ENCODE peak calls at places on chromosomes 13 and 19, in nine cellular contexts. U is progenitor cell of endocrine pancreas, H is natural killer cell, Q is tibial artery, D is heart left ventricle, R is brain microvascular endothelial cell, O is WERI-Rb-1, P is astrocyte of the spinal cord, K is lower leg skin. T is an unnamed sample.

GRCh38 chr19:3335431-3336350 is 30.7 kb upstream of the NFIC start:
- DNase-seq in P (no peak), D (peak), K (no peak), Q (peak), O (peak), H (no peak), R (no peak), U (no peak), T (no peak)

GRCh38 chr13:79898996-79899395 is 418.0 kb downstream of the NDFIP2 start:
- DNase-seq in P (no peak), K (no peak), O (no peak), D (no peak), R (no peak), Q (no peak), U (no peak), H (no peak), T (no peak)

GRCh38 chr13:105333416-105333815 is 1202.0 kb downstream of the EFNB2 start:
- DNase-seq in Q (no peak), U (no peak), K (no peak), D (no peak), R (peak), O (no peak), P (peak), H (no peak), T (no peak)

GRCh38 chr13:94236876-94237275 is 242.6 kb downstream of the DCT start:
- DNase-seq in D (no peak), O (no peak), Q (no peak), K (no peak), R (no peak), P (peak), H (no peak), U (no peak), T (no peak)

GRCh38 chr19:4295972-4296771 is 6.0 kb downstream of the TMIGD2 start:
- DNase-seq in K (no peak), R (no peak), Q (no peak), O (no peak), H (no peak), D (no peak), U (no peak), P (no peak), T (no peak)

GRCh38 chr13:46307554-46307953 is 79.5 kb downstream of the RUBCNL start:
- DNase-seq in R (no peak), H (no peak), U (no peak), O (no peak), K (no peak), Q (no peak), D (no peak), P (peak), T (no peak)

GRCh38 chr19:7595466-7596133 is at the start of gene CAMSAP3:
- DNase-seq in K (no peak), O (peak), R (no peak), D (no peak), P (no peak), Q (no peak), U (peak), H (no peak), T (no peak)

GRCh38 chr13:50393641-50394040 is 378.4 kb downstream of the KCNRG start:
- DNase-seq in Q (no peak), O (peak), R (peak), K (no peak), P (peak), U (no peak), H (no peak), D (peak), T (no peak)

GRCh38 chr13:33441015-33441414 is 155.5 kb upstream of the STARD13 start:
- DNase-seq in K (no peak), O (peak), Q (no peak), P (peak), H (no peak), U (no peak), D (no peak), R (no peak), T (no peak)

GRCh38 chr13:67230774-67231480 is 791 bp upstream of the PCDH9 start:
- DNase-seq in R (peak), K (peak), U (peak), H (peak), Q (peak), P (peak), O (peak), D (peak), T (peak)

DNA sequence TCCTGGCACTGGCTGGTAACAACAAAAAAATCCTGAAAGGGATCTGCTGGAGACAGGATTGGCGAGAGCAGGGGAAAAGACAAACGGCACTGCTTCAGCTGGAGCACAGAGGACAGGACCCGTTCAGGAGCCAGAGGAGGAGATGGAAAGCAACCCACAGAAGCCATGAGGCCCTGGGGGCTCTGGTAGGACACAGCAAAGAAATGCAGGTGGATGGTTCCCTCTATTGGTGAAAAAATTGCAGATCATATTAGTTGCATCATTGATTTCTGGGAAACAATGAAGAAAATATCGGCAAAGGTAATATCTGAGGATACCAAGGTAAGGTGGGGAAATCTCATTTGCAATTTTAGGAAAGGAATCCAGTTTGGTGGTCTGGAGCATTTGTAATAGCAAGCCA is 25.7 kb upstream of the TPP2 start:
- DNase-seq in Q (no peak), P (no peak), K (no peak), H (no peak), D (no peak), R (no peak), O (no peak), U (no peak), T (no peak)
- TF ChIP-seq CTCF in Q (no peak), P (peak), K (no peak), H (no peak), D (no peak), R (peak), O (peak), U (peak), T (peak)

DNA sequence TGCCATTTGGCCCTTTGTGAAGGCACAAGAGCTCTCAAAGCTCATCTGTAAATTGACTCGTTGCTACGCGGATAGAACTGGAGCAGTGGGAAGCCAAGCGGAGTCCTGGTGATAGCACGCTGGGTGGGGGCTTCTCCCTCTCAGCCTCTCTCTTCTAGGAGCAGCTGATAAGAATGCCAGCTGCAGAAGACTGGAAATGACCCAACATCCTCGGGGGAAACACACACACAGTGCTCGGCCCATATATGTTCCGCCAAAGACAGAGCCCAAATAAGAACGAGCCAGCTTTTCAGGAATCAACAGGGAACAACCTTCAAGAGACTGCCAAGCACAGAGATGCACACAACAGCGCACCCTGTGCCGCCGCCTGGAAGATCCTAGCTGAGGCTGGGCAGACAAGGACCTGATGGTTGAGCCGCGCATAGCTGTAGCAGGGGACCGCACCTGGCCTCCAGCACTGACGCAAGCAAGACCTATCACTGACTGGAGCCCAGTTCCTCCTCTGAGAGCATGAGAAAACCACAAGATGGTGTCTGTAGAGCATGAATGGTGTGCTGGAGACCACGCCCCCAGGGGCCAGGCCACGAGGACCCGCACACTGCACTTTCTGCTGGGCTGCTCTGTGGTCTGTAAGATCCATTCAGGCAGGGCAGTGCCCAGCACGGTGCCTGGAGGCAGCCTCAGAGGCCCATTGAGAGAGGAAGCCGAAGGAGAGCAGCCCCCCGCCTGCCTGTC is 16.0 kb upstream of the SLC35E1 start:
- DNase-seq in K (no peak), U (no peak), H (peak), O (peak), R (no peak), D (no peak), Q (no peak), P (peak), T (no peak)
- TF ChIP-seq CTCF in K (no peak), U (no peak), H (no peak), O (no peak), R (no peak), D (peak), Q (no peak), P (no peak), T (no peak)

GRCh38 chr13:29707876-29708543 is 112.5 kb upstream of the SLC7A1 start:
- DNase-seq in O (peak), U (no peak), Q (no peak), H (no peak), P (peak), R (peak), K (no peak), D (no peak), T (no peak)
- TF ChIP-seq CTCF in O (peak), U (peak), Q (peak), H (peak), P (peak), R (peak), K (no peak), D (peak), T (peak)

DNA sequence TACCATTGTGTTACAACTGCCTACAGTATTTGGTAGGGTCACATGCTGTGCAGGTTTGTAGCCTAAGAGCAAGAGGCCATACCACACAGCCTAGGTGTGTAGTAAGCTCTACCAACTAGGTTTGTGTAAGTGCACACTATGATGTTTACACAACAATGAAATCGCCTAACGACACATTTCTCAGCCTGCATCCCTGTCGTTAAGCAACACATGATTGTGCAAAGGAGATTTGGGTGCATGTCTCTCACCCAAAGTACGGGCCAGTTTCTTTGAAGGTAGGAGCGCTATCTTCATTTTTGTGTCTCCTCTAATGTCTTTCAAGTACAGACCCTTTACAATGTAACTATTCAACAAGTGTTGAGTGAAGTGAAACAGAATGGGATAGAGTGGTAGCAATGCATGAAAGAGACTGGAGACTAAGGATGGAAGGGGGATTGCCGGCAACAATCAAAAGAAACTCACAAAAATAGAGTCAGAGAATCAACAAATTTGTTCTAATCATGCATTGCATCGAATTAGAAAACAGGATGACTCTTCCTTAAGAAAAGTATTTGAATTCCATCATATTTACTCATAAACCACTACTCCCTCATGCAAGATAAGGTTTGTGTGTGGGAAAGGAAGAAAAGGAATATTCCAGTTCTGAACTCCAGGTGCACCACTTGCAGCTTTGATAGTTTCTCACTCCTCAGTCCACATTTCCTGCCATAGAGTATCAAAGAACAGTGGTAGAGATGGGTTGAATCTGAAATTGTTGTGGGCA is 60.2 kb upstream of the TNFRSF19 start:
- DNase-seq in H (no peak), P (peak), R (peak), Q (no peak), U (no peak), D (no peak), O (no peak), K (no peak), T (no peak)
- TF ChIP-seq CTCF in H (no peak), P (no peak), R (peak), Q (no peak), U (no peak), D (no peak), O (no peak), K (no peak), T (no peak)

DNA sequence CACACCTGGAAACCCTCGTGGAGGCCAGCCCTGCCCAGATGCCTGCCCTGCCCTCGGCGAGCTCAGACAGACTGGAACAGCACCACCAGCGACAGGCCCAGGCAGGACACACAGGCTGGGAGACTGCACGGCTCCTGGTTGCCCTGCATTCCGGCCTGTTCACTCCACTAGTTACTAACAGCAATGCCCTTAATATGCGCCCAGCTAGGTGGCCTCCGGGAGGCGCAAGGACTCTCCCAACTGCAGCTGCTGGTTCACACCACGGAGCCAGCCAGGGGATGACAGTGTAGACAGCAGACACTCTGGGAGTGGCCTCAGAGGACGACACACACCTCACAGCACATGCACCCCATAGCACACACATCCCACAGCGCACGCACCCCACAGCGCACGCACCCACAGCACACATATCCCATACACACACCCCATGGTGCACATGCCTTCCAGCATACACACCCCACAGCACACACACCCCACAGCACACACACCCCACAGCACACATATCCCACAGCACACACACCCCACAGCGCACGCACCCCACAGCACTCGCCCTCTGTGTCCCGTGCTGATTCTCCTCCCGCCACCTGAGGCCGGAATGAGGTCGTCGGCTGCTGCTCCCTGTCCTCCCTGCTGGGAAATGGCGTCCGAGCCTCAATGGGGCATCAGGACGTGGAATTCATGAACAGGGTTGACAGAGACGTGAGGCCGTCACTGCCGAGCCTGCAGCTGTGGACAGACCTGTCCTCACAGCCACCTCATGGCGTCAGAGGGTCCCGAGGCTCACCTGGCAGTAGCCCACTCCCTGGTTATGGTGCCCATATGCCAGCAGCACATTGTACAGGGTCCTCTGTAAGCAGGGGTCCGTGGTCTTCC is 13.6 kb downstream of the GRTP1 start:
- DNase-seq in Q (no peak), P (no peak), O (peak), U (no peak), D (no peak), K (no peak), H (no peak), R (no peak), T (no peak)
- TF ChIP-seq CTCF in Q (no peak), P (no peak), O (peak), U (no peak), D (no peak), K (no peak), H (no peak), R (peak), T (peak)

DNA sequence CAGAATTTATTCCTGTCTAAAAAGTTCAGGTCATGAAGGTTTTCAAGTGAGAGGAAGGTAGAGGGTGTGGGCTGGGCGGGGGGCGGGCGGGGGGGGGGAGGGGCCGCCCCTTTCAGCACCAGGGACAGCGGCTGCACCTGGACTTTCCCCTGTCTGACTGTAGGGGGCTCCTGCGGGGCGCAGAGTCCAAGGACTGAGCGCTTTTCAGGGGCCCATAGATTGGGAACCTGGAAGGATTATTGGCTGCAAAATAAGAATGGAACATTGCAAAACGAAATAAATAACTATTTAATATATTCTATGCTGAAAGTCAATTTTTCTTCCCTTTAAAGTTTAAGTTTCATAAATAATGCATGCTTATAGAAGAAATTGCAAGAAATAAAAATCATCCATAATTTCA is 8.9 kb upstream of the CYP4F3 start:
- DNase-seq in H (no peak), K (no peak), P (no peak), O (peak), R (no peak), D (no peak), U (no peak), Q (no peak), T (no peak)
- TF ChIP-seq CTCF in H (peak), K (no peak), P (peak), O (peak), R (peak), D (peak), U (no peak), Q (no peak), T (no peak)

GRCh38 chr19:57825501-57825900 is 4.6 kb upstream of the ZNF587B start:
- DNase-seq in O (no peak), K (no peak), H (no peak), P (no peak), R (no peak), Q (no peak), U (no peak), D (no peak), T (no peak)

GRCh38 chr19:57829316-57829715 is 783 bp upstream of the ZNF587B start:
- DNase-seq in P (no peak), O (no peak), D (no peak), K (no peak), H (no peak), R (peak), Q (no peak), U (no peak), T (no peak)

GRCh38 chr19:57830071-57830602 is at the start of gene ZNF587B:
- DNase-seq in P (peak), H (peak), O (peak), U (peak), K (peak), R (peak), D (peak), Q (peak), T (peak)
- TF ChIP-seq CTCF in P (peak), H (peak), O (no peak), U (peak), K (no peak), R (peak), D (peak), Q (peak), T (peak)

GRCh38 chr19:10565567-10566407 is at the start of gene KRI1:
- DNase-seq in R (peak), K (peak), O (peak), Q (peak), P (peak), H (peak), D (peak), U (peak), T (peak)
- TF ChIP-seq CTCF in R (no peak), K (peak), O (peak), Q (peak), P (peak), H (no peak), D (peak), U (peak), T (no peak)

GRCh38 chr19:53810187-53810546 is 13.9 kb downstream of the NLRP12 start:
- DNase-seq in D (no peak), P (no peak), Q (no peak), R (no peak), U (no peak), O (no peak), H (no peak), K (no peak), T (no peak)

GRCh38 chr19:53808710-53809125 is 15.4 kb downstream of the NLRP12 start:
- DNase-seq in H (no peak), Q (no peak), P (peak), R (peak), O (peak), K (no peak), U (no peak), D (no peak), T (no peak)

GRCh38 chr19:53812335-53812734 is 11.8 kb downstream of the NLRP12 start:
- DNase-seq in O (no peak), U (no peak), K (no peak), D (no peak), P (no peak), Q (no peak), R (no peak), H (no peak), T (no peak)

GRCh38 chr19:53810891-53811290 is 13.2 kb downstream of the NLRP12 start:
- DNase-seq in R (no peak), H (no peak), P (no peak), D (no peak), U (no peak), Q (no peak), K (no peak), O (no peak), T (no peak)

GRCh38 chr19:53809518-53810186 is 14.5 kb downstream of the NLRP12 start:
- DNase-seq in D (no peak), O (peak), R (no peak), H (no peak), P (no peak), K (no peak), Q (no peak), U (no peak), T (no peak)
- TF ChIP-seq CTCF in D (no peak), O (peak), R (peak), H (no peak), P (peak), K (no peak), Q (no peak), U (peak), T (no peak)

DNA sequence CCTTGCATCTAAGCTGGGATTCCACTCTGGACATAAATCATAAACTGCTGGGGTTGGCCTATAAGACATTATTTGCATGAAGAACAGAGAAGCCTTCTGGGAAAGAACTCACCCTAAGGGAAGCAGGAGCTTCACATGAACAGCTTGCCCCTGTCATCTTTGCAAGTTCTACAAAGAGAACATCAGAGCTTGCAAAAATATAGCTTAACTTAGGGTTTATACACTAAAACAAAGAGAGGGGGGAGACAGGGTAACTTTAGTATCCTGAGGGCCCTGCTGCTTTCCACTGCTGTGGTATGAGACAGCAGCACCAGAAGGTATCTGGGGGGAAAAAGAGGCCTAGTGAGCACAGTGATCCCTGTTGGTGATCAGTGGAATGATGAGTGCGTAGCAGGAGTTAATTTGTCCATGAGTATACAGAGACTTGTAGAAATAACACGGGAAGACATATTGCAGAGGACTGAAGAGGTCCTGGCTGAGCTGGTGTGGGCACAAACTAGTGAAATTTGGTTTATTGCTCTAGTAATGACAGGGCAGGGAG is 116.1 kb upstream of the TSC22D1 start:
- DNase-seq in H (no peak), R (peak), K (no peak), O (no peak), D (no peak), Q (no peak), P (peak), U (no peak), T (no peak)
- TF ChIP-seq CTCF in H (no peak), R (no peak), K (no peak), O (no peak), D (no peak), Q (no peak), P (no peak), U (no peak), T (no peak)

T was measured in D721Med.